ENCODE peak calls at places on chromosomes 1 and 21, in nine cellular contexts. W, M, V, R, B, I, T, C and H are unnamed samples.
A peak's percentile ranks its signal among the peaks of the same experiment; 100 is the strongest.

GRCh38 chr1:184903111-184903692 is 71.1 kb downstream of the NIBAN1 start:
- DNase-seq in W (no peak), M (no peak), V (no peak), R (peak; percentile 28), B (no peak), I (no peak), T (no peak), C (no peak), H (no peak)

GRCh38 chr1:221101792-221102191 is 222.5 kb downstream of the HLX start:
- DNase-seq in W (no peak), M (no peak), V (no peak), R (no peak), B (peak; percentile 76), I (peak; percentile 79), T (no peak), C (no peak), H (no peak)

GRCh38 chr1:108708726-108709660 is 3.7 kb upstream of the FNDC7 start:
- DNase-seq in W (no peak), M (no peak), V (no peak), R (no peak), B (no peak), I (peak; percentile 39), T (peak; percentile 75), C (no peak), H (no peak)

GRCh38 chr1:221284028-221284427 is 404.8 kb downstream of the HLX start:
- DNase-seq in W (no peak), M (no peak), V (no peak), R (no peak), B (peak; percentile 85), I (peak; percentile 74), T (no peak), C (no peak), H (no peak)

GRCh38 chr1:205064741-205065316 is 19.4 kb downstream of the TMEM81 start:
- DNase-seq in W (no peak), M (no peak), V (no peak), R (no peak), B (no peak), I (no peak), T (no peak), C (no peak), H (no peak)

GRCh38 chr1:176853503-176853902 is 311.0 kb downstream of the ASTN1 start:
- DNase-seq in W (no peak), M (no peak), V (no peak), R (no peak), B (no peak), I (no peak), T (no peak), C (no peak), H (no peak)

GRCh38 chr1:55070291-55070690 is 30.9 kb downstream of the PCSK9 start:
- DNase-seq in W (no peak), M (no peak), V (no peak), R (no peak), B (no peak), I (no peak), T (no peak), C (no peak), H (no peak)

GRCh38 chr1:174963547-174964125 is 36.1 kb upstream of the CACYBP start:
- DNase-seq in W (no peak), M (no peak), V (no peak), R (no peak), B (no peak), I (peak; percentile 52), T (no peak), C (no peak), H (no peak)

GRCh38 chr1:78408830-78409229 is 81.9 kb upstream of the PTGFR start:
- DNase-seq in W (no peak), M (no peak), V (no peak), R (no peak), B (peak; percentile 30), I (no peak), T (no peak), C (no peak), H (no peak)

GRCh38 chr1:206117151-206117948 is at the start of gene AVPR1B:
- DNase-seq in W (peak; percentile 47), M (peak; percentile 43), V (peak; percentile 45), R (peak; percentile 47), B (peak; percentile 15), I (peak; percentile 41), T (peak; percentile 74), C (peak; percentile 48), H (peak; percentile 59)

GRCh38 chr1:152912900-152913299 is 4.6 kb downstream of the IVL start:
- DNase-seq in W (no peak), M (no peak), V (no peak), R (no peak), B (no peak), I (no peak), T (no peak), C (no peak), H (no peak)

GRCh38 chr1:152912471-152912870 is 4.1 kb downstream of the IVL start:
- DNase-seq in W (no peak), M (no peak), V (no peak), R (no peak), B (no peak), I (no peak), T (no peak), C (no peak), H (no peak)

GRCh38 chr1:152917794-152918193 is 9.4 kb downstream of the IVL start:
- DNase-seq in W (no peak), M (no peak), V (no peak), R (peak; percentile 23), B (peak; percentile 1), I (peak; percentile 12), T (no peak), C (no peak), H (no peak)
- H3K9me3 ChIP-seq in W (no peaks in the 10 kb centered on the region), M (peaks cover 2% of the 10 kb centered on the region), V (no peaks in the 10 kb centered on the region), R (no peaks in the 10 kb centered on the region), B (no peaks in the 10 kb centered on the region), I (no peaks in the 10 kb centered on the region), T (no peaks in the 10 kb centered on the region), C (peaks cover 9% of the 10 kb centered on the region), H (no peaks in the 10 kb centered on the region)

DNA sequence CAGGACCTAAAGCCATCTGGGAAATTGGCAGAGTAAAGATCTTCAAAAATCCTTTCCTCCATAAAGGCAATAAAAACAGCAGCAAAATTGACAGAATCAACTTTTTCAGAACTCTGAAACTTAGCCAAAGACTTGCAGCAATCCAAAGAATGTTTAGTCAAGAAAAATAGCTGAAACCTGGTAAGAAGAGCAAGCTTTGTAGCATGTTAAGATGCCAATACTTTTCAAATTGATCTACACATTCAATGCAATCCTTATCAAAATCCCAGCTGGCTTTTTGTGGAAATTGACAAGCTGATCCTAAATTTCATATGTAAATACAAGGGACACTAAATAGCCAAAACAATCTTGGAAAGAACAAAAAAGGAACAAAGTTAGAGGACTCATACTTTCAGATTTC is 23.8 kb upstream of the FAM163A start:
- DNase-seq in W (no peak), M (no peak), V (no peak), R (no peak), B (no peak), I (no peak), T (no peak), C (no peak), H (no peak)
- H3K9me3 ChIP-seq in W (peaks cover 29% of the 10 kb centered on the region), M (peaks cover 4% of the 10 kb centered on the region), V (no peaks in the 10 kb centered on the region), R (no peaks in the 10 kb centered on the region), B (peaks cover 4% of the 10 kb centered on the region), I (peaks cover 3% of the 10 kb centered on the region), T (peaks cover 8% of the 10 kb centered on the region), C (peaks cover 73% of the 10 kb centered on the region), H (peaks cover 68% of the 10 kb centered on the region)

GRCh38 chr21:42611852-42612251 is 41.6 kb upstream of the PDE9A start:
- DNase-seq in W (no peak), M (no peak), V (no peak), R (no peak), B (no peak), I (no peak), T (no peak), C (no peak), H (no peak)

GRCh38 chr21:42612390-42612789 is 41.0 kb upstream of the PDE9A start:
- DNase-seq in W (no peak), M (no peak), V (no peak), R (no peak), B (no peak), I (no peak), T (no peak), C (no peak), H (no peak)

GRCh38 chr21:42607525-42608102 is 45.8 kb upstream of the PDE9A start:
- DNase-seq in W (no peak), M (no peak), V (no peak), R (no peak), B (no peak), I (no peak), T (no peak), C (no peak), H (no peak)

GRCh38 chr21:42613756-42614155 is 39.7 kb upstream of the PDE9A start:
- DNase-seq in W (no peak), M (no peak), V (no peak), R (no peak), B (no peak), I (no peak), T (no peak), C (no peak), H (no peak)

DNA sequence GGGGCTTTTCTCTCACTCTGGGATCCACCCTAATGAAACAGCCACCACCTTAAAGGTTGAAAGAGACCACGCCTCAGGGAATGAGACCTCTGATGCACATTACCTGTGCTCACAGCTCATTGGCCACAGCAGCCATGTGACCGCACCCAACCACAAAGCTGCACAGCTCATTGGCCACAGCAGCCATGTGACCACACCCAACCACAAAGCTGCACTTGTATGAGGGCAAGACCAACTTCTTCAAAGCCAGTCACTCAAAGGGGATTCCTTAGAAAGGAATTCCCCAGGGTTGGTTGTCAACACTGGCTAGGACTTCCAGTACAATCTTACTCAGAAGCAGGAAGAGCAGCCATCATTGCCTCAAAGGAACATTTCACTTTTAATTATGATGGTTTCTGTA is 43.6 kb upstream of the PDE9A start:
- DNase-seq in W (no peak), M (no peak), V (no peak), R (no peak), B (no peak), I (no peak), T (no peak), C (no peak), H (no peak)
- H3K9me3 ChIP-seq in W (peaks cover 23% of the 10 kb centered on the region), M (peaks cover 6% of the 10 kb centered on the region), V (peaks cover 3% of the 10 kb centered on the region), R (no peaks in the 10 kb centered on the region), B (peaks cover 10% of the 10 kb centered on the region), I (no peaks in the 10 kb centered on the region), T (no peaks in the 10 kb centered on the region), C (peaks cover 44% of the 10 kb centered on the region), H (peaks cover 12% of the 10 kb centered on the region)

DNA sequence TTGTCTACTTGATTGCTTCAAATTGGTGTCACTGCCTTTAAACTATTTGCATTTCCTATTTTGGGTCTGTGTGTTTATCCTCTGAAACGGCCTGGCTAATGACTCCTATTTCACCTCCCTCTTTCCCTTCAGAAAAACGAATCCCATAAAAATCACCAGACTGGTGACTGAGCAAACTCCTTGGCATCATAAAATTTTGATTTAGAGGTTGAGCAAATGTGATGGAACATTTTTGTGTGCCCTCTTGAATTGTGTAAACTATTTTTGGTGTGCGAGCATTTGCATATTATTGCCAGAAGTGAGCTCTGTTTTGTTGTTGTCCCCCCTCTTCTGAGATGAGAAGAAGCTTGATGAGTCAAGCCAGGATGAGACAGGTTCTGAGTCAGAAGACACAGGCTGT is 316.1 kb downstream of the AJAP1 start:
- DNase-seq in W (no peak), M (no peak), V (no peak), R (no peak), B (no peak), I (no peak), T (no peak), C (no peak), H (no peak)
- H3K9me3 ChIP-seq in W (no peaks in the 10 kb centered on the region), M (peaks cover 2% of the 10 kb centered on the region), V (no peaks in the 10 kb centered on the region), R (no peaks in the 10 kb centered on the region), B (peaks cover 44% of the 10 kb centered on the region), I (peaks cover 11% of the 10 kb centered on the region), T (no peaks in the 10 kb centered on the region), C (no peaks in the 10 kb centered on the region), H (no peaks in the 10 kb centered on the region)

GRCh38 chr1:248703674-248704073 is 1.1 kb upstream of the OR14I1 start:
- DNase-seq in W (no peak), M (no peak), V (no peak), R (no peak), B (no peak), I (no peak), T (no peak), C (no peak), H (no peak)
- H3K9me3 ChIP-seq in W (no peaks in the 10 kb centered on the region), M (peaks cover 18% of the 10 kb centered on the region), V (no peaks in the 10 kb centered on the region), R (no peaks in the 10 kb centered on the region), B (peaks cover 15% of the 10 kb centered on the region), I (peaks cover 6% of the 10 kb centered on the region), T (peaks cover 82% of the 10 kb centered on the region), C (no peaks in the 10 kb centered on the region), H (no peaks in the 10 kb centered on the region)